ENCODE peak calls at places on chromosomes 16 and 17, in five cellular contexts. One of them, this sample, is unnamed.

GRCh38 chr17:41531993-41532392 is 3.9 kb upstream of the KRT19 start:
- DNase-seq in CD8-positive, alpha-beta T cell: no peak
- DNase-seq in lower leg skin: no peak
- DNase-seq in heart left ventricle: peak
- DNase-seq in GM12865: no peak
- DNase-seq in this sample: no peak

GRCh38 chr16:11599579-11599978 is 12.9 kb upstream of the LITAF start:
- DNase-seq in CD8-positive, alpha-beta T cell: no peak
- DNase-seq in lower leg skin: no peak
- DNase-seq in heart left ventricle: no peak
- DNase-seq in GM12865: no peak
- DNase-seq in this sample: no peak

GRCh38 chr16:67923414-67924127 is 8.1 kb downstream of the CTRL start:
- DNase-seq in CD8-positive, alpha-beta T cell: no peak
- DNase-seq in lower leg skin: no peak
- DNase-seq in heart left ventricle: peak
- DNase-seq in GM12865: no peak
- DNase-seq in this sample: no peak

GRCh38 chr17:42221886-42222745 is 27.8 kb upstream of the GHDC start:
- DNase-seq in CD8-positive, alpha-beta T cell: peak
- DNase-seq in lower leg skin: no peak
- DNase-seq in heart left ventricle: no peak
- DNase-seq in GM12865: peak
- DNase-seq in this sample: peak

GRCh38 chr16:57743886-57744645 is 8.5 kb downstream of the KATNB1 start:
- DNase-seq in CD8-positive, alpha-beta T cell: no peak
- DNase-seq in lower leg skin: no peak
- DNase-seq in heart left ventricle: peak
- DNase-seq in GM12865: no peak
- DNase-seq in this sample: no peak

GRCh38 chr17:36933174-36934143 is 3.8 kb upstream of the LHX1 start:
- DNase-seq in CD8-positive, alpha-beta T cell: no peak
- DNase-seq in lower leg skin: no peak
- DNase-seq in heart left ventricle: no peak
- DNase-seq in GM12865: no peak
- DNase-seq in this sample: peak

GRCh38 chr16:82671743-82672142 is 45.0 kb downstream of the CDH13 start:
- DNase-seq in CD8-positive, alpha-beta T cell: peak
- DNase-seq in lower leg skin: no peak
- DNase-seq in heart left ventricle: no peak
- DNase-seq in GM12865: peak
- DNase-seq in this sample: no peak

GRCh38 chr17:81665205-81666091 is 957 bp downstream of the OXLD1 start:
- DNase-seq in CD8-positive, alpha-beta T cell: peak
- DNase-seq in lower leg skin: no peak
- DNase-seq in heart left ventricle: no peak
- DNase-seq in GM12865: peak
- DNase-seq in this sample: peak

GRCh38 chr17:74935048-74935447 is 650 bp upstream of the OTOP3 start:
- DNase-seq in CD8-positive, alpha-beta T cell: no peak
- DNase-seq in lower leg skin: no peak
- DNase-seq in heart left ventricle: no peak
- DNase-seq in GM12865: no peak
- DNase-seq in this sample: no peak

GRCh38 chr17:79338142-79338541 is 263.5 kb downstream of the ENGASE start:
- DNase-seq in CD8-positive, alpha-beta T cell: no peak
- DNase-seq in lower leg skin: no peak
- DNase-seq in heart left ventricle: no peak
- DNase-seq in GM12865: no peak
- DNase-seq in this sample: peak

GRCh38 chr17:27494192-27495091 is 38.2 kb downstream of the KSR1 start:
- DNase-seq in CD8-positive, alpha-beta T cell: no peak
- DNase-seq in lower leg skin: peak
- DNase-seq in heart left ventricle: peak
- DNase-seq in GM12865: no peak
- DNase-seq in this sample: peak

GRCh38 chr17:44865921-44866320 is 18.2 kb downstream of the HIGD1B start:
- DNase-seq in CD8-positive, alpha-beta T cell: no peak
- DNase-seq in lower leg skin: no peak
- DNase-seq in heart left ventricle: no peak
- DNase-seq in GM12865: no peak
- DNase-seq in this sample: no peak

GRCh38 chr16:74064120-74064735 is 232.4 kb upstream of the PSMD7 start:
- DNase-seq in CD8-positive, alpha-beta T cell: no peak
- DNase-seq in lower leg skin: no peak
- DNase-seq in heart left ventricle: no peak
- DNase-seq in GM12865: no peak
- DNase-seq in this sample: no peak
- TF ChIP-seq CTCF in CD8-positive, alpha-beta T cell: no peak
- TF ChIP-seq CTCF in lower leg skin: no peak
- TF ChIP-seq CTCF in heart left ventricle: peak
- TF ChIP-seq CTCF in GM12865: no peak
- TF ChIP-seq CTCF in this sample: no peak

DNA sequence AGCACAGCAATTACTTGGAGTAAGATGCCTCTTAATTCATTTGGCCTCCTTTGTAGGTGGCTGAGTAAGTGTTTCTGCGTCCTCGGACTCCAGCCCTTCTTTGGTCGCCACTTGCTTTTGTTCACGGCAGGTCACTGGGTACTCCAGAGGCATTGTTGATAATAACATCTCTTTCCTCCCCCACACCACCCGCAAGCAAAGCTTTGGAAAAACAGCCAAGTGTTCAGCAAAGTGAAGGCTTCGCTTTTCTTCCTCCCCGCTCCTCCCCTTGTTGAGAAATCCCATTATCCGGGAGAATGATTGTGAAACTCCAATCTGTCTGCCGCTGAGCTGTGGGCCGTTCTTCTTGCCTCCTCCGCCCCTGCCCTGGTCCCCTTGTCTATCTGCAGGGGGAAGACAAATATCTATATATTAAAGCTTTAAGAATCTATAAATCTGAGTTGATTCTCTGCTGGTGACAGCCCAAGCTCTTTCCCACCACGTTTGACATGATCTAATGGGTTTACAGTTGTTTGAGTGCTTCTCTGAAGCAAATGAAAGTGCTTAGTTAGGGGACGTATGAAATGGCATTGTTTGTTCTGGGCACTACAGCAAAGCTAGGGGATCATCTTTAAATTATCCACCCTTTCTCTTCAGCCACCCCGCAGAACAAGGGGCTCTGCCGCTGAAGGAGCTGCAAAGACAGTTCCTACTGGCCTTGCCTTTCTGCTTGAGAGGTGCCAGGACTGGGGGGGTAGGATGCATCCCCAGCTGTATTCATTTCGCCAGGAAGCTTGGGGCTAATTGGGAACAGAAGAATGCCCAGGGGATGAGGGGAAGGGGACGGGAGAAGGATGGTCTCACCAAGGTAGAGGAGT is 167.1 kb downstream of the CCDC182 start:
- DNase-seq in CD8-positive, alpha-beta T cell: no peak
- DNase-seq in lower leg skin: peak
- DNase-seq in heart left ventricle: peak
- DNase-seq in GM12865: no peak
- DNase-seq in this sample: peak
- H3K4me3 ChIP-seq in CD8-positive, alpha-beta T cell: no peak
- H3K4me3 ChIP-seq in lower leg skin: no peak
- H3K4me3 ChIP-seq in heart left ventricle: peak
- H3K4me3 ChIP-seq in GM12865: no peak
- H3K4me3 ChIP-seq in this sample: peak

GRCh38 chr16:81137754-81138153 is 41.6 kb upstream of the GCSH start:
- DNase-seq in CD8-positive, alpha-beta T cell: no peak
- DNase-seq in lower leg skin: no peak
- DNase-seq in heart left ventricle: no peak
- DNase-seq in GM12865: no peak
- DNase-seq in this sample: no peak

GRCh38 chr16:81143921-81144471 is 47.8 kb upstream of the GCSH start:
- DNase-seq in CD8-positive, alpha-beta T cell: no peak
- DNase-seq in lower leg skin: no peak
- DNase-seq in heart left ventricle: no peak
- DNase-seq in GM12865: no peak
- DNase-seq in this sample: no peak

GRCh38 chr16:81137012-81137335 is 40.8 kb upstream of the GCSH start:
- DNase-seq in CD8-positive, alpha-beta T cell: no peak
- DNase-seq in lower leg skin: no peak
- DNase-seq in heart left ventricle: no peak
- DNase-seq in GM12865: no peak
- DNase-seq in this sample: no peak

GRCh38 chr16:81142864-81143263 is 46.7 kb upstream of the GCSH start:
- DNase-seq in CD8-positive, alpha-beta T cell: no peak
- DNase-seq in lower leg skin: no peak
- DNase-seq in heart left ventricle: no peak
- DNase-seq in GM12865: no peak
- DNase-seq in this sample: peak

GRCh38 chr16:81140930-81141780 is 45.0 kb upstream of the GCSH start:
- DNase-seq in CD8-positive, alpha-beta T cell: no peak
- DNase-seq in lower leg skin: no peak
- DNase-seq in heart left ventricle: no peak
- DNase-seq in GM12865: no peak
- DNase-seq in this sample: peak
- TF ChIP-seq CTCF in CD8-positive, alpha-beta T cell: no peak
- TF ChIP-seq CTCF in lower leg skin: no peak
- TF ChIP-seq CTCF in heart left ventricle: peak
- TF ChIP-seq CTCF in GM12865: peak
- TF ChIP-seq CTCF in this sample: peak

GRCh38 chr16:49492896-49493620 is 119.5 kb downstream of the C16orf78 start:
- DNase-seq in CD8-positive, alpha-beta T cell: no peak
- DNase-seq in lower leg skin: no peak
- DNase-seq in heart left ventricle: no peak
- DNase-seq in GM12865: no peak
- DNase-seq in this sample: no peak
- H3K4me3 ChIP-seq in CD8-positive, alpha-beta T cell: no peak
- H3K4me3 ChIP-seq in lower leg skin: no peak
- H3K4me3 ChIP-seq in heart left ventricle: no peak
- H3K4me3 ChIP-seq in GM12865: no peak
- H3K4me3 ChIP-seq in this sample: no peak

GRCh38 chr17:29617125-29617480 is 5.6 kb downstream of the CORO6 start:
- DNase-seq in CD8-positive, alpha-beta T cell: peak
- DNase-seq in lower leg skin: peak
- DNase-seq in heart left ventricle: peak
- DNase-seq in GM12865: peak
- DNase-seq in this sample: peak
- TF ChIP-seq CTCF in CD8-positive, alpha-beta T cell: peak
- TF ChIP-seq CTCF in lower leg skin: peak
- TF ChIP-seq CTCF in heart left ventricle: peak
- TF ChIP-seq CTCF in GM12865: peak
- TF ChIP-seq CTCF in this sample: peak

GRCh38 chr17:4999429-5000093 is 1.8 kb downstream of the KIF1C start:
- DNase-seq in CD8-positive, alpha-beta T cell: no peak
- DNase-seq in lower leg skin: no peak
- DNase-seq in heart left ventricle: no peak
- DNase-seq in GM12865: no peak
- DNase-seq in this sample: no peak
- H3K4me3 ChIP-seq in CD8-positive, alpha-beta T cell: no peak
- H3K4me3 ChIP-seq in lower leg skin: no peak
- H3K4me3 ChIP-seq in heart left ventricle: peak
- H3K4me3 ChIP-seq in GM12865: peak
- H3K4me3 ChIP-seq in this sample: peak

This sample was measured in endodermal cell.